ENCODE peak calls at places on chromosomes 7 and 10, in nine cellular contexts. One of them, this sample, is unnamed.

GRCh38 chr7:99386584-99387238 is 12.2 kb downstream of the ARPC1B start:
- DNase-seq in stimulated activated CD4-positive, alpha-beta T cell treated with anti-CD3 and anti-CD28 coated beads, Interleukin-15, amount 100 ng/mL, for 24 hours: no peak
- DNase-seq in left colon: no peak
- DNase-seq in MM.1S: peak
- DNase-seq in psoas muscle: no peak
- DNase-seq in fibroblast of mammary gland: peak
- DNase-seq in lower leg skin: no peak
- DNase-seq in AG09309: no peak
- DNase-seq in AG09319: no peak
- DNase-seq in this sample: no peak

GRCh38 chr10:114337510-114338462 is 66.5 kb downstream of the AFAP1L2 start:
- DNase-seq in left colon: no peak
- DNase-seq in stimulated activated CD4-positive, alpha-beta T cell treated with anti-CD3 and anti-CD28 coated beads, Interleukin-15, amount 100 ng/mL, for 24 hours: no peak
- DNase-seq in lower leg skin: no peak
- DNase-seq in psoas muscle: no peak
- DNase-seq in fibroblast of mammary gland: no peak
- DNase-seq in AG09309: no peak
- DNase-seq in MM.1S: no peak
- DNase-seq in AG09319: no peak
- DNase-seq in this sample: no peak

GRCh38 chr10:112658900-112659328 is 211.9 kb downstream of the VTI1A start:
- DNase-seq in MM.1S: no peak
- DNase-seq in AG09319: no peak
- DNase-seq in left colon: no peak
- DNase-seq in fibroblast of mammary gland: no peak
- DNase-seq in lower leg skin: no peak
- DNase-seq in stimulated activated CD4-positive, alpha-beta T cell treated with anti-CD3 and anti-CD28 coated beads, Interleukin-15, amount 100 ng/mL, for 24 hours: no peak
- DNase-seq in psoas muscle: no peak
- DNase-seq in AG09309: no peak
- DNase-seq in this sample: no peak

GRCh38 chr10:3782099-3782455 is 2.9 kb downstream of the KLF6 start:
- DNase-seq in stimulated activated CD4-positive, alpha-beta T cell treated with anti-CD3 and anti-CD28 coated beads, Interleukin-15, amount 100 ng/mL, for 24 hours: no peak
- DNase-seq in AG09319: no peak
- DNase-seq in MM.1S: no peak
- DNase-seq in left colon: no peak
- DNase-seq in AG09309: no peak
- DNase-seq in lower leg skin: peak
- DNase-seq in fibroblast of mammary gland: no peak
- DNase-seq in psoas muscle: no peak
- DNase-seq in this sample: no peak

GRCh38 chr7:101678713-101679112 is 49.6 kb upstream of the MYL10 start:
- DNase-seq in MM.1S: no peak
- DNase-seq in AG09309: peak
- DNase-seq in left colon: no peak
- DNase-seq in psoas muscle: peak
- DNase-seq in fibroblast of mammary gland: peak
- DNase-seq in stimulated activated CD4-positive, alpha-beta T cell treated with anti-CD3 and anti-CD28 coated beads, Interleukin-15, amount 100 ng/mL, for 24 hours: no peak
- DNase-seq in AG09319: no peak
- DNase-seq in lower leg skin: no peak
- DNase-seq in this sample: no peak

GRCh38 chr7:49001610-49002033 is 77.3 kb downstream of the CDC14C start:
- DNase-seq in left colon: peak
- DNase-seq in lower leg skin: no peak
- DNase-seq in psoas muscle: no peak
- DNase-seq in fibroblast of mammary gland: peak
- DNase-seq in AG09309: no peak
- DNase-seq in AG09319: no peak
- DNase-seq in stimulated activated CD4-positive, alpha-beta T cell treated with anti-CD3 and anti-CD28 coated beads, Interleukin-15, amount 100 ng/mL, for 24 hours: peak
- DNase-seq in MM.1S: peak
- DNase-seq in this sample: no peak

GRCh38 chr7:114819629-114820362 is 102.1 kb upstream of the MDFIC start:
- DNase-seq in psoas muscle: no peak
- DNase-seq in AG09319: peak
- DNase-seq in stimulated activated CD4-positive, alpha-beta T cell treated with anti-CD3 and anti-CD28 coated beads, Interleukin-15, amount 100 ng/mL, for 24 hours: no peak
- DNase-seq in left colon: no peak
- DNase-seq in AG09309: peak
- DNase-seq in fibroblast of mammary gland: peak
- DNase-seq in MM.1S: no peak
- DNase-seq in lower leg skin: peak
- DNase-seq in this sample: no peak

GRCh38 chr7:149881328-149882263 is 7.8 kb downstream of the ATP6V0E2 start:
- DNase-seq in MM.1S: no peak
- DNase-seq in stimulated activated CD4-positive, alpha-beta T cell treated with anti-CD3 and anti-CD28 coated beads, Interleukin-15, amount 100 ng/mL, for 24 hours: no peak
- DNase-seq in left colon: peak
- DNase-seq in fibroblast of mammary gland: no peak
- DNase-seq in AG09309: no peak
- DNase-seq in psoas muscle: no peak
- DNase-seq in AG09319: no peak
- DNase-seq in lower leg skin: no peak
- DNase-seq in this sample: no peak

GRCh38 chr7:103990991-103991390 is 1.5 kb upstream of the RELN start:
- DNase-seq in MM.1S: no peak
- DNase-seq in stimulated activated CD4-positive, alpha-beta T cell treated with anti-CD3 and anti-CD28 coated beads, Interleukin-15, amount 100 ng/mL, for 24 hours: no peak
- DNase-seq in psoas muscle: no peak
- DNase-seq in AG09319: no peak
- DNase-seq in AG09309: no peak
- DNase-seq in lower leg skin: no peak
- DNase-seq in left colon: no peak
- DNase-seq in fibroblast of mammary gland: no peak
- DNase-seq in this sample: no peak

GRCh38 chr7:83652481-83652880 is 3.5 kb upstream of the SEMA3E start:
- DNase-seq in AG09319: no peak
- DNase-seq in stimulated activated CD4-positive, alpha-beta T cell treated with anti-CD3 and anti-CD28 coated beads, Interleukin-15, amount 100 ng/mL, for 24 hours: no peak
- DNase-seq in left colon: no peak
- DNase-seq in psoas muscle: no peak
- DNase-seq in MM.1S: no peak
- DNase-seq in AG09309: no peak
- DNase-seq in fibroblast of mammary gland: no peak
- DNase-seq in lower leg skin: no peak
- DNase-seq in this sample: no peak

GRCh38 chr7:129188372-129188891 is at the start of gene SMO:
- DNase-seq in AG09319: no peak
- DNase-seq in fibroblast of mammary gland: no peak
- DNase-seq in AG09309: no peak
- DNase-seq in stimulated activated CD4-positive, alpha-beta T cell treated with anti-CD3 and anti-CD28 coated beads, Interleukin-15, amount 100 ng/mL, for 24 hours: peak
- DNase-seq in left colon: peak
- DNase-seq in lower leg skin: no peak
- DNase-seq in psoas muscle: peak
- DNase-seq in MM.1S: no peak
- DNase-seq in this sample: peak